ENCODE peak calls at places on chromosome 11, in six cellular contexts. O, S, H, W, X and F are unnamed samples.

GRCh38 chr11:112481893-112482292 is 221.2 kb upstream of the PLET1 start:
- DNase-seq in O (no peak), S (no peak), H (no peak), W (no peak), X (no peak), F (no peak)

GRCh38 chr11:75303544-75304224 is 47.8 kb downstream of the ARRB1 start:
- DNase-seq in O (no peak), S (no peak), H (no peak), W (no peak), X (no peak), F (no peak)

GRCh38 chr11:2515401-2516275 is 70.8 kb downstream of the KCNQ1 start:
- DNase-seq in O (no peak), S (peak; percentile 1), H (no peak), W (peak; percentile 1), X (peak; percentile 3), F (peak; percentile 8)

GRCh38 chr11:59216654-59217640 is 4.2 kb upstream of the MPEG1 start:
- DNase-seq in O (no peak), S (peak; percentile 9), H (peak; percentile 67), W (peak; percentile 23), X (peak; percentile 26), F (no peak)

GRCh38 chr11:33147559-33147958 is 13.7 kb downstream of the CSTF3 start:
- DNase-seq in O (no peak), S (no peak), H (peak; percentile 61), W (no peak), X (no peak), F (no peak)

GRCh38 chr11:24134879-24135588 is 361.8 kb upstream of the LUZP2 start:
- DNase-seq in O (no peak), S (no peak), H (no peak), W (no peak), X (no peak), F (no peak)

GRCh38 chr11:31437742-31438435 is 68.2 kb downstream of the DNAJC24 start:
- DNase-seq in O (no peak), S (no peak), H (peak; percentile 84), W (no peak), X (no peak), F (no peak)

GRCh38 chr11:36356201-36356600 is 60.1 kb downstream of the PRR5L start:
- DNase-seq in O (no peak), S (no peak), H (no peak), W (no peak), X (no peak), F (no peak)

GRCh38 chr11:34145847-34146381 is 40.5 kb downstream of the NAT10 start:
- DNase-seq in O (no peak), S (no peak), H (no peak), W (no peak), X (no peak), F (no peak)

GRCh38 chr11:69398529-69399492 is 82.7 kb upstream of the LINC01488 start:
- DNase-seq in O (no peak), S (peak; percentile 58), H (peak; percentile 26), W (no peak), X (peak; percentile 59), F (no peak)

GRCh38 chr11:45097721-45098493 is 48.5 kb upstream of the PRDM11 start:
- DNase-seq in O (peak; percentile 23), S (peak; percentile 58), H (peak; percentile 56), W (no peak), X (peak; percentile 73), F (no peak)

GRCh38 chr11:3866206-3866605 is 10.7 kb downstream of the STIM1 start:
- DNase-seq in O (no peak), S (peak; percentile 84), H (no peak), W (no peak), X (no peak), F (no peak)

GRCh38 chr11:727859-728748 is 19.2 kb upstream of the TALDO1 start:
- DNase-seq in O (peak; percentile 93), S (peak; percentile 97), H (peak; percentile 72), W (peak; percentile 48), X (peak; percentile 92), F (peak; percentile 94)

GRCh38 chr11:35234836-35235235 is 95.9 kb downstream of the CD44 start:
- DNase-seq in O (no peak), S (peak; percentile 29), H (peak; percentile 56), W (no peak), X (no peak), F (no peak)

GRCh38 chr11:69578167-69578566 is 62.8 kb upstream of the CCND1 start:
- DNase-seq in O (no peak), S (no peak), H (no peak), W (no peak), X (no peak), F (no peak)

GRCh38 chr11:69240332-69241074 is 53.5 kb upstream of the MYEOV start:
- DNase-seq in O (no peak), S (peak; percentile 35), H (peak; percentile 14), W (no peak), X (peak; percentile 51), F (no peak)

GRCh38 chr11:44418438-44418795 is 108.5 kb upstream of the ALX4 start:
- DNase-seq in O (no peak), S (no peak), H (no peak), W (no peak), X (no peak), F (no peak)

GRCh38 chr11:73034330-73034729 is 107.8 kb downstream of the FCHSD2 start:
- DNase-seq in O (no peak), S (no peak), H (no peak), W (no peak), X (no peak), F (no peak)

GRCh38 chr11:131867457-131868257 is 497.2 kb downstream of the NTM start:
- DNase-seq in O (peak; percentile 16), S (peak; percentile 75), H (peak; percentile 89), W (peak; percentile 17), X (peak; percentile 78), F (peak; percentile 52)

GRCh38 chr11:131868769-131869482 is 498.5 kb downstream of the NTM start:
- DNase-seq in O (no peak), S (no peak), H (peak; percentile 41), W (no peak), X (no peak), F (no peak)

GRCh38 chr11:131864205-131864604 is 493.8 kb downstream of the NTM start:
- DNase-seq in O (no peak), S (no peak), H (no peak), W (no peak), X (no peak), F (no peak)

GRCh38 chr11:131865860-131866259 is 495.4 kb downstream of the NTM start:
- DNase-seq in O (no peak), S (no peak), H (no peak), W (no peak), X (no peak), F (no peak)

DNA sequence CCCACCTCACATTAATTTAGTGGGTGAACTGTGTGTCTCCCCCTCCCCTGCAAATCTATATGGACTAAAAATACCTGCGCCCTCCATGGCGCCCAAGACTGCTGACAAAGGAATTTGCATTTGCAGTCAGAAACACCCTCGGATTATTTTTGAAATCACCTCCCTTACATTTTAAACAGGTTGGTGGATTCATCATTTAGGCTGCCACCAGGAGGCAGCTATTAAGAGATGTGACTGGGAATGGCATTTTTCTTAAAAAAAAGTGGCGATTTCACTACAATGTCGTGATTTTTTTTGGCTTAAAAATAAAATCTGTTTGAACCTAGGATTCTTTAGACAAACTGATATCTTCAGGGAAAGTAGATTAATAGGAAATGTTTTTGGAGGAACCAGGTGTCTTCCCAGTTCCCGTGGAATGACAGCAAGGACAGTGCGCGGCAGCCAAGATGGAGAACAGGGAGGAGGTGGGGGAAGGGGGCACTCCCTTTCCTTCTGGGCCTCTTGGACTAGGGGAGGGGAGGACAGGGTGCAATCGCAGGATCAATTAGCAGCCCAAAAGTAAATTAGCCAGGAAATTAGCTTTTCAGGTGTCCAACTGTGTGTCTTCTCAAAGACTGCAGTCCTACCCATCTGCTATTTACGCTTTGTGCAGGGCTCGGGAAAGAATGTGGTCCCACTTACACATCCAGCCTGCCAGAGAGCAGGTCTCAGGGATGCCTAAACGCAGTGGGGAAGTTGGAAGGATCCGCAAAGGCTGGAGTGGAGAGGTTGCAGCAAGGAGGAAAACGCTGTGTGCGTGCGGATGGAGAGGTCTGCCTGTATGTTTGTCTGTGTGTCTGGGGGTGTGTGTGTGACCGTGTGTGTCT is 496.4 kb downstream of the NTM start:
- DNase-seq in O (no peak), S (no peak), H (no peak), W (no peak), X (no peak), F (no peak)
- TF ChIP-seq POLR2A in O (no peak), S (no peak), H (no peak), W (no peak), X (no peak), F (no peak)

GRCh38 chr11:12174145-12175143 is 64.1 kb downstream of the MICAL2 start:
- DNase-seq in O (no peak), S (no peak), H (peak; percentile 81), W (no peak), X (no peak), F (no peak)

GRCh38 chr11:12173111-12173510 is 62.7 kb downstream of the MICAL2 start:
- DNase-seq in O (no peak), S (no peak), H (no peak), W (no peak), X (no peak), F (no peak)

GRCh38 chr11:12177739-12178338 is 67.4 kb downstream of the MICAL2 start:
- DNase-seq in O (peak; percentile 21), S (no peak), H (peak; percentile 71), W (no peak), X (no peak), F (no peak)

GRCh38 chr11:12172493-12173013 is 62.2 kb downstream of the MICAL2 start:
- DNase-seq in O (no peak), S (no peak), H (no peak), W (no peak), X (no peak), F (no peak)

GRCh38 chr11:12175694-12176241 is 65.4 kb downstream of the MICAL2 start:
- DNase-seq in O (peak; percentile 77), S (no peak), H (peak; percentile 97), W (no peak), X (no peak), F (no peak)
- TF ChIP-seq POLR2A in O (no peak), S (no peak), H (peak; percentile 75), W (no peak), X (no peak), F (no peak)

GRCh38 chr11:120184946-120185677 is 25.7 kb upstream of the OAF start:
- DNase-seq in O (no peak), S (no peak), H (peak; percentile 48), W (peak; percentile 62), X (peak; percentile 85), F (no peak)
- TF ChIP-seq POLR2A in O (no peak), S (no peak), H (no peak), W (no peak), X (peak; percentile 66), F (no peak)

DNA sequence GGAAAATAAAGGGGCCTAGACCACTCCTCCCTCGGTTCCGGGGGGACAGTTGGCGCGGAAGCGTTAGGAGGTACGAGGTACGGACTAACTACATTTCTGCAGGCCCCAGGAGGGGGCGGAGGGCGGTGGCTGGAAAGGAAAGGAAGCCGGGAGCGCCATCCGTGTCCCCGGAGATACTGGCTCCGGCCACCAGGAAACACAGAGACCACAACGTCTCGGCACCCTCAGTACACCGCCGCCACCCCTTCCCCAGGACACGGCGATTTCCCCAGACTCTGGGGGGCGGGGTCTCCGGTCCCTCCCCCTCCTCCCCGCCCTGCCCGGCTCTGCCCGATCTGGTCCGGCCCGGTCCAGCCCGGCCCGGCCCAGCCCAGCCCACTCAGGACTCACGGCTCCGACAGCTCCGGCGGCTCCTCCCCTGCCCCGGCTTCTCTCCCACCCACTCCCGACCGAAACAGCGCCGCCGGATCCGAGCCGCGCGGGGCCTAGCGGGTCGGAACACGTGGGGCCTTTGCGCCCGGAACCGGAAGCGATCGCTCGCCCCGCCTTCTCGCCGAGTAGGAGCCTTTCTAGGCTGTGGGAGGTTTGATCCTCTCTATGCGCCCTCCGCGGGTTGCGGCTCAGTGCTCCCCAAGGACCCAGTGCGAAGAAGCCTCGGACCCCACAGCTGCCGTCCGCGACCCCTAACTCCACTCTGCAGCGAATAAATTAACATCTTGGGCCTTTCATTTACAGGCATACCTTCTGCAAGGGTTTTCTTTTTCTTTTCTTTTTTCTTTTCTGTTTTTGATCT is at the start of gene ZNF202:
- DNase-seq in O (peak; percentile 89), S (peak; percentile 93), H (peak; percentile 87), W (peak; percentile 81), X (peak; percentile 92), F (peak; percentile 63)
- TF ChIP-seq POLR2A in O (peak; percentile 28), S (peak; percentile 60), H (peak; percentile 71), W (peak; percentile 58), X (peak; percentile 79), F (peak; percentile 70)